ENCODE peak calls at places on chromosomes 2 and 18, in five cellular contexts. V is SK-N-SH, F is HepG2, Z is GM12878, Y is K562. K is an unnamed sample.

GRCh38 chr2:15923597-15923996 is 16.8 kb upstream of the MYCN start:
- DNase-seq in Y (no peak), Z (no peak), F (no peak), V (no peak), K (no peak)

GRCh38 chr2:60550151-60550983 is 3.1 kb downstream of the BCL11A start:
- DNase-seq in V (peak), Y (peak), F (peak), Z (no peak), K (peak)

GRCh38 chr2:37615808-37616673 is 55.4 kb downstream of the CDC42EP3 start:
- DNase-seq in V (no peak), Z (no peak), Y (no peak), F (no peak), K (no peak)

GRCh38 chr2:235389626-235390025 is 104.2 kb upstream of the AGAP1 start:
- DNase-seq in F (no peak), V (no peak), Z (no peak), Y (no peak), K (no peak)

GRCh38 chr18:12031836-12032235 is 50.5 kb downstream of the IMPA2 start:
- DNase-seq in Y (no peak), Z (no peak), V (no peak), F (no peak), K (no peak)

GRCh38 chr18:79507076-79507545 is 111.4 kb downstream of the NFATC1 start:
- DNase-seq in Z (no peak), Y (peak), F (no peak), V (peak), K (no peak)

GRCh38 chr2:19649107-19649506 is 252.7 kb downstream of the TTC32 start:
- DNase-seq in Y (no peak), V (no peak), F (no peak), Z (no peak), K (no peak)

GRCh38 chr2:203905661-203906060 is 30.9 kb upstream of the ICOS start:
- DNase-seq in F (no peak), V (no peak), Y (no peak), Z (no peak), K (no peak)

GRCh38 chr18:79936641-79937040 is 14.8 kb downstream of the SLC66A2 start:
- DNase-seq in Y (no peak), Z (no peak), V (no peak), F (peak), K (no peak)

GRCh38 chr2:69366-70344 is 23.4 kb upstream of the FAM110C start:
- DNase-seq in F (peak), Y (peak), Z (no peak), V (no peak), K (no peak)

GRCh38 chr2:181374741-181375675 is 82.2 kb upstream of the ITGA4 start:
- DNase-seq in V (peak), F (no peak), Y (no peak), Z (peak), K (no peak)

GRCh38 chr2:181372656-181373055 is 84.5 kb upstream of the ITGA4 start:
- DNase-seq in F (no peak), V (no peak), Y (no peak), Z (no peak), K (no peak)

GRCh38 chr2:181376999-181377398 is 80.2 kb upstream of the ITGA4 start:
- DNase-seq in Z (no peak), Y (no peak), F (no peak), V (no peak), K (no peak)

GRCh38 chr2:181380581-181380980 is 76.6 kb upstream of the ITGA4 start:
- DNase-seq in V (no peak), Y (no peak), F (no peak), Z (no peak), K (no peak)

GRCh38 chr2:181376442-181376841 is 80.7 kb upstream of the ITGA4 start:
- DNase-seq in Y (no peak), V (no peak), Z (no peak), F (no peak), K (no peak)
- TF ChIP-seq ZBTB33 in Y (no peak), V (no peak), Z (no peak), F (no peak), K (no peak)

GRCh38 chr18:24677011-24677410 is 216.6 kb downstream of the HRH4 start:
- DNase-seq in Z (no peak), V (no peak), F (no peak), Y (no peak), K (no peak)

GRCh38 chr18:24674236-24675004 is 214.0 kb downstream of the HRH4 start:
- DNase-seq in Y (no peak), Z (no peak), F (no peak), V (no peak), K (no peak)

GRCh38 chr18:24678113-24678512 is 217.7 kb downstream of the HRH4 start:
- DNase-seq in Z (no peak), V (no peak), F (no peak), Y (no peak), K (no peak)

GRCh38 chr18:24669502-24669901 is 209.1 kb downstream of the HRH4 start:
- DNase-seq in Z (no peak), F (no peak), Y (no peak), V (no peak), K (no peak)

GRCh38 chr18:24672165-24672950 is 211.9 kb downstream of the HRH4 start:
- DNase-seq in V (peak), Y (no peak), Z (no peak), F (no peak), K (no peak)
- TF ChIP-seq ZBTB33 in V (no peak), Y (no peak), Z (no peak), F (no peak), K (no peak)

DNA sequence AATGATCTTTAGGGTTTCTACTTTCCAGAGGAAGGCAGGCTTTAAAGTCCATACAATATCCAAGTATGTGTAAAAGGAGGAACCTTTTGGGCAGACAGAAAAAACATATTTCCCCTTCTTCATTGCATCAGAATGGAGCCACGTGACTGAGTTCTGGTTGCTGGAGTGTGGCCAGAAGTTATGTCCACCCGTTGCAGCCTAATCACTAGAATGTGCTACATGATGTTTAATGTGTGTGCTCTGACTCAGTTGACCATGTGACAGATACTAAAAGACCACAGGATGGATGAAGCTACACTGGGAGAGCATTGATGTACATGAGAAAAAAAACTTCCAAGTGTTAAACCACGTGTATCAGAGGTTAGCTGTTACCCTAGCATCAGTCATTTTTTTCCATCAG is 460.9 kb downstream of the RIT2 start:
- DNase-seq in V (no peak), Z (no peak), Y (no peak), F (no peak), K (no peak)
- TF ChIP-seq ZBTB33 in V (no peak), Z (no peak), Y (no peak), F (no peak), K (no peak)

DNA sequence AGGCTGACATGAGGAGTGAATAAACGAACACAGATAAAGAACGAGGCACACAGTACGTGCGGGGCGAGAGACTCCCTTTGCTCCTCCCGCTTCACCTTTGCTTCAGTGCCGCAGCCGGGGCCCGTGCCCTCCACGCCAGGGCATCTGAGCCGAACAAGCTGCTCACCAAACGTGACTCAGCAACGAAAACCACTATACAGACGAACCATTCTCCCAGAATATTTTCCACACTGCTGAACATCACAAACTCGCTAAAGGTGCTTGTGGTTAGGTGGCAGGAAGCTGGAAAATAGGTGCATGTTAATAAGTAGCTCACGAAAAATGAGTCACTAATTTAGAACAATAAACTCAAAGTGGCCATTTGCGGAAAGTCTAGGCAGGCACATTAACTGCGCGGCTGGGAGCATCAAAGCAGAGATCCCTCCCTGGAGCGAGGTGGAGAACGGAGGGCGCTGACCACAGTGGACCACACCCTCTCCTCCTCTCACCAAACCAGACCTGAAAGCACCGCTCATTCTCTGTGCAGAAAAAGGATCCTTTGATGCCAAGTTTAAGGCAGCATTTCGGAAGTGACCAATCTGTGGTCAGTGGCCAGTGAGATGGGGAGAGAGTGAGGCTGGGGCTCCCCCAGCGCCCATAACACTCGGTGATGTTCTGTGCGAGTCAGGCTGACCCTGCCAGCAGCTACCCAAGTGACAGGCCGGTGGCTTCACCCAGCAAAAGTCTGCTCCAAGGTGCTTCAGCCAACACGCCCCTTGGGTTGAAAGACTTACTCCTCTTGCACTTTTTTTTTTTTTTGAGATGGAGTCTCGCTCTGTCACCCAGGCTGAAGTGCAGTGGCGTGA is 153.2 kb downstream of the HDAC4 start:
- DNase-seq in V (no peak), Y (no peak), Z (no peak), F (peak), K (peak)
- TF ChIP-seq ZBTB33 in V (no peak), Y (no peak), Z (no peak), F (peak), K (peak)

GRCh38 chr2:163351966-163352365 is 383.8 kb downstream of the FIGN start:
- DNase-seq in Y (no peak), F (no peak), Z (no peak), V (no peak), K (no peak)

GRCh38 chr2:163343316-163343715 is 392.5 kb downstream of the FIGN start:
- DNase-seq in Z (no peak), F (no peak), V (no peak), Y (no peak), K (no peak)

GRCh38 chr2:163347982-163348842 is 387.6 kb downstream of the FIGN start:
- DNase-seq in Z (no peak), V (no peak), F (no peak), Y (no peak), K (peak)

GRCh38 chr2:163345795-163346573 is 389.8 kb downstream of the FIGN start:
- DNase-seq in V (peak), F (peak), Y (peak), Z (peak), K (peak)

GRCh38 chr2:163348843-163349395 is 386.9 kb downstream of the FIGN start:
- DNase-seq in V (no peak), Z (no peak), F (peak), Y (no peak), K (peak)
- TF ChIP-seq ZBTB33 in V (no peak), Z (no peak), F (no peak), Y (no peak), K (no peak)

K was measured in HCT116.